ENCODE peak calls at places on chromosomes 11 and 22, in five cellular contexts. U, R, A, E and D are unnamed samples.

GRCh38 chr11:12285811-12286222 is 91.6 kb upstream of the PARVA start:
- DNase-seq in R (no peak), A (no peak), U (no peak), E (no peak), D (no peak)

GRCh38 chr11:126578021-126578420 is 222.5 kb downstream of the ST3GAL4 start:
- DNase-seq in A (no peak), E (no peak), R (no peak), U (no peak), D (no peak)

GRCh38 chr11:128481135-128481534 is 106.2 kb downstream of the ETS1 start:
- DNase-seq in U (no peak), E (no peak), A (no peak), R (no peak), D (no peak)

GRCh38 chr11:5368502-5369043 is 15.0 kb upstream of the OR51M1 start:
- DNase-seq in R (no peak), A (no peak), E (no peak), U (no peak), D (no peak)

GRCh38 chr11:86800076-86800955 is at the start of gene PRSS23:
- DNase-seq in U (peak; percentile 59), E (peak; percentile 40), A (peak; percentile 79), R (no peak), D (peak; percentile 84)

GRCh38 chr11:98572941-98573340 is 447.8 kb upstream of the CNTN5 start:
- DNase-seq in R (no peak), E (no peak), A (no peak), U (no peak), D (no peak)

GRCh38 chr11:108713076-108713790 is 48.4 kb downstream of the DDX10 start:
- DNase-seq in R (no peak), A (no peak), E (no peak), U (no peak), D (no peak)

GRCh38 chr11:61832758-61833157 is 4.7 kb downstream of the FADS2 start:
- DNase-seq in U (no peak), R (no peak), A (no peak), E (no peak), D (no peak)

GRCh38 chr11:56700919-56701485 is 2.1 kb downstream of the OR9G1 start:
- DNase-seq in E (no peak), U (no peak), R (no peak), A (no peak), D (no peak)

GRCh38 chr11:134850566-134850965 is 438.5 kb upstream of the B3GAT1 start:
- DNase-seq in E (no peak), A (no peak), R (no peak), U (no peak), D (no peak)

GRCh38 chr11:32870676-32871075 is 21.9 kb upstream of the QSER1 start:
- DNase-seq in U (peak; percentile 30), A (no peak), R (no peak), E (no peak), D (no peak)

GRCh38 chr22:25828422-25828821 is 86.4 kb downstream of the MYO18B start:
- DNase-seq in U (no peak), R (no peak), A (no peak), E (no peak), D (no peak)

GRCh38 chr22:31075961-31076360 is 5.2 kb upstream of the SMTN start:
- DNase-seq in U (no peak), A (peak; percentile 93), R (no peak), E (peak; percentile 58), D (peak; percentile 86)

GRCh38 chr11:96167787-96168186 is 175.2 kb downstream of the MAML2 start:
- DNase-seq in R (no peak), U (no peak), E (no peak), A (no peak), D (no peak)

GRCh38 chr11:91295591-91295990 is 929.0 kb upstream of the FAT3 start:
- DNase-seq in A (no peak), E (no peak), R (no peak), U (no peak), D (no peak)

GRCh38 chr11:100434821-100435641 is 252.1 kb upstream of the ARHGAP42 start:
- DNase-seq in R (no peak), E (no peak), A (peak; percentile 40), U (no peak), D (no peak)

GRCh38 chr11:83663984-83664383 is 377.8 kb upstream of the CCDC90B start:
- DNase-seq in U (no peak), A (no peak), R (no peak), E (no peak), D (no peak)

GRCh38 chr11:124543145-124543544 is 309 bp downstream of the OR8B12 start:
- DNase-seq in U (no peak), A (no peak), R (no peak), E (no peak), D (no peak)

GRCh38 chr11:120125005-120125404 is 12.9 kb downstream of the TRIM29 start:
- DNase-seq in A (no peak), U (peak; percentile 75), R (no peak), E (no peak), D (no peak)

GRCh38 chr22:17705565-17706450 is 67.3 kb downstream of the BCL2L13 start:
- DNase-seq in E (no peak), A (no peak), R (no peak), U (no peak), D (no peak)

GRCh38 chr11:59556883-59557205 is 45.5 kb downstream of the OR4D9 start:
- DNase-seq in R (no peak), A (no peak), E (no peak), U (no peak), D (no peak)

GRCh38 chr22:37486224-37486845 is at the start of gene MFNG:
- DNase-seq in A (peak; percentile 90), U (peak; percentile 70), R (peak; percentile 67), E (peak; percentile 45), D (peak; percentile 80)

GRCh38 chr11:22346283-22346682 is 8.1 kb downstream of the SLC17A6 start:
- DNase-seq in E (no peak), U (no peak), R (no peak), A (no peak), D (no peak)

GRCh38 chr11:2775626-2776350 is 76.0 kb upstream of the KCNQ1OT1 start:
- DNase-seq in R (peak; percentile 2), U (no peak), E (no peak), A (peak; percentile 58), D (peak; percentile 45)

GRCh38 chr11:87417951-87418350 is 380.2 kb downstream of the TMEM135 start:
- DNase-seq in E (no peak), A (no peak), R (no peak), U (no peak), D (no peak)

GRCh38 chr11:115054541-115055538 is 376.5 kb downstream of the NXPE2 start:
- DNase-seq in A (peak; percentile 66), E (no peak), U (no peak), R (no peak), D (peak; percentile 27)

GRCh38 chr22:49035818-49036457 is 791.7 kb downstream of the BRD1 start:
- DNase-seq in E (no peak), R (no peak), U (no peak), A (no peak), D (no peak)
- H3K9me3 ChIP-seq in E (no peaks in the 10 kb centered on the region), R (no peaks in the 10 kb centered on the region), U (no peaks in the 10 kb centered on the region), A (no peaks in the 10 kb centered on the region), D (no peaks in the 10 kb centered on the region)

GRCh38 chr22:20026996-20027601 is 6.2 kb downstream of the TANGO2 start:
- DNase-seq in R (no peak), A (peak; percentile 26), U (no peak), E (no peak), D (peak; percentile 19)

GRCh38 chr22:20026204-20026908 is 5.4 kb downstream of the TANGO2 start:
- DNase-seq in E (no peak), R (no peak), A (peak; percentile 29), U (no peak), D (peak; percentile 28)

GRCh38 chr22:20028855-20029549 is 8.1 kb downstream of the TANGO2 start:
- DNase-seq in U (no peak), R (no peak), E (no peak), A (peak; percentile 53), D (no peak)

GRCh38 chr22:20029550-20030225 is 8.8 kb downstream of the TANGO2 start:
- DNase-seq in A (peak; percentile 56), E (no peak), U (no peak), R (no peak), D (no peak)

DNA sequence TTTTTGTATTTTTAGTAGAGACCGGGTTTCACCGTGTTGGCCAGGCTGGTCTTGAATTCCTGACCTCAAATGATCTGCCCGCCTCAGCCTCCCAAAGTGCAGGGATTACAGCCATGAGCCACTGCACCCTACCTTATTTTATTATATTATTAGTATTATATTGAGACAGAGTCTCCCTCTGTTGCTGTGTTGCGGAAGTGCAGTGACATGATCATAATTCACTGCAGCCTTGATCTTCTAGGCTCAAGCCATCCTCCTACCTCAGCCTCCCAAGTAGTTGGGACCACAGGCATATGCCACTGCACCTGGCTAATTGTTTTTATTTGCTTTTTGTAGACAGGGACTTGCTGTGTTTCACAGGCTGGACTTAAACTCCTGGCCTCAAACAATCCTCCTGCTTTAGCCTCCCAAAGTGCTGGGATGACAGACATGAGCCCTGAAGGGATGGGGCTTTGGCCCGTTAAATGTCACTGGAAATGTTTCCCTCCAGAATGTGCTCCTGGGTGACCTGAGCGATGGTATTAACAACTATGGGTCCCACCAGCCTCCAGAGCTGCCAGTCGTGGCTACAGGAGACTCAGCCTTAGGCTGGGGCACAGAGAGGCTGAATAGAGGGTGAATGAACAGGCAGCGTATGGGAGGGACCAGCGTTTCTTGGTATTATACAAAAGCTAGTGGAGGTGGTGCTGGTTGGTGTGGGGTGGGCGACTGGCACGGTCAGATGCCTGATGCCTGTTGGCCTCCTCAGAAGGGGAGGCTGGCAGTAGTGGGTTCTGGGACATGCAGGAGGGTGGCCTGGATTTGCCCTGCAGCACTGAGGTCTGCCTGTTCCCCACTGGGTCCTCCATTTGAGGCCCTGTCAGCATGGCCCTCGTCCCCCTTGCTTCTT is 7.3 kb downstream of the TANGO2 start:
- DNase-seq in A (no peak), U (no peak), R (no peak), E (no peak), D (peak; percentile 30)
- H3K9me3 ChIP-seq in A (no peaks in the 10 kb centered on the region), U (no peaks in the 10 kb centered on the region), R (no peaks in the 10 kb centered on the region), E (no peaks in the 10 kb centered on the region), D (no peaks in the 10 kb centered on the region)

GRCh38 chr22:47277001-47277400 is 514.6 kb downstream of the TBC1D22A start:
- DNase-seq in U (no peak), R (no peak), A (no peak), E (no peak), D (no peak)
- H3K9me3 ChIP-seq in U (no peaks in the 10 kb centered on the region), R (no peaks in the 10 kb centered on the region), A (no peaks in the 10 kb centered on the region), E (no peaks in the 10 kb centered on the region), D (no peaks in the 10 kb centered on the region)

GRCh38 chr22:49887716-49888115 is 30.5 kb downstream of the ALG12 start:
- DNase-seq in R (no peak), A (no peak), E (no peak), U (no peak), D (no peak)
- H3K9me3 ChIP-seq in R (no peaks in the 10 kb centered on the region), A (no peaks in the 10 kb centered on the region), E (no peaks in the 10 kb centered on the region), U (no peaks in the 10 kb centered on the region), D (no peaks in the 10 kb centered on the region)

GRCh38 chr11:1415631-1416030 is 25.9 kb downstream of the BRSK2 start:
- DNase-seq in R (no peak), A (no peak), U (no peak), E (no peak), D (no peak)

GRCh38 chr11:1421291-1421690 is 31.6 kb downstream of the BRSK2 start:
- DNase-seq in E (no peak), A (no peak), U (no peak), R (no peak), D (no peak)

GRCh38 chr11:1422481-1422880 is 32.7 kb downstream of the BRSK2 start:
- DNase-seq in U (no peak), R (no peak), E (no peak), A (no peak), D (no peak)

GRCh38 chr11:1422981-1423380 is 33.2 kb downstream of the BRSK2 start:
- DNase-seq in R (no peak), U (no peak), A (no peak), E (no peak), D (no peak)

GRCh38 chr11:1419811-1420210 is 30.1 kb downstream of the BRSK2 start:
- DNase-seq in E (no peak), A (no peak), U (no peak), R (no peak), D (no peak)
- H3K9me3 ChIP-seq in E (no peaks in the 10 kb centered on the region), A (peaks cover 34% of the 10 kb centered on the region), U (no peaks in the 10 kb centered on the region), R (peaks cover 2% of the 10 kb centered on the region), D (peaks cover 8% of the 10 kb centered on the region)